ENCODE peak calls at places on chromosome 17, in six cellular contexts. D is endothelial cell; L is RWPE1; Q is left ventricle myocardium inferior; F is body of pancreas; J is CD4-positive, alpha-beta T cell. B is an unnamed sample.

GRCh38 chr17:55426851-55427586 is 5.4 kb upstream of the MMD start:
- DNase-seq in F (no peak), L (no peak), Q (no peak), J (no peak), D (no peak), B (peak)

GRCh38 chr17:36703860-36704266 is 102.5 kb downstream of the MRM1 start:
- DNase-seq in F (peak), J (peak), D (peak), Q (peak), L (peak), B (no peak)

GRCh38 chr17:14289162-14289561 is 11.7 kb upstream of the HS3ST3B1 start:
- DNase-seq in J (no peak), D (no peak), F (no peak), Q (no peak), L (no peak), B (no peak)

GRCh38 chr17:73952136-73952497 is 251.4 kb upstream of the RPL38 start:
- DNase-seq in Q (no peak), L (no peak), F (no peak), J (no peak), D (peak), B (no peak)

GRCh38 chr17:4087911-4088693 is 54.7 kb downstream of the ZZEF1 start:
- DNase-seq in J (no peak), D (no peak), L (no peak), F (no peak), Q (no peak), B (peak)

GRCh38 chr17:80113033-80113484 is 11.7 kb downstream of the GAA start:
- DNase-seq in J (no peak), Q (no peak), F (no peak), L (no peak), D (no peak), B (no peak)

GRCh38 chr17:21215935-21216334 is 2.0 kb upstream of the TMEM11 start:
- DNase-seq in Q (no peak), L (peak), J (no peak), D (no peak), F (no peak), B (no peak)

GRCh38 chr17:45963889-45964288 is 35.2 kb upstream of the STH start:
- DNase-seq in D (no peak), F (no peak), Q (no peak), L (no peak), J (no peak), B (no peak)

GRCh38 chr17:41544497-41544896 is 16.4 kb upstream of the KRT19 start:
- DNase-seq in F (no peak), J (no peak), L (no peak), D (no peak), Q (no peak), B (peak)

GRCh38 chr17:39641883-39642282 is 4.9 kb downstream of the STARD3 start:
- DNase-seq in J (no peak), Q (no peak), F (no peak), D (no peak), L (no peak), B (no peak)

GRCh38 chr17:5942687-5943086 is 127.5 kb upstream of the WSCD1 start:
- DNase-seq in F (no peak), Q (no peak), L (no peak), J (no peak), D (peak), B (no peak)

GRCh38 chr17:83009414-83010322 is 69.7 kb upstream of the METRNL start:
- DNase-seq in Q (no peak), D (no peak), L (no peak), F (no peak), J (no peak), B (no peak)

DNA sequence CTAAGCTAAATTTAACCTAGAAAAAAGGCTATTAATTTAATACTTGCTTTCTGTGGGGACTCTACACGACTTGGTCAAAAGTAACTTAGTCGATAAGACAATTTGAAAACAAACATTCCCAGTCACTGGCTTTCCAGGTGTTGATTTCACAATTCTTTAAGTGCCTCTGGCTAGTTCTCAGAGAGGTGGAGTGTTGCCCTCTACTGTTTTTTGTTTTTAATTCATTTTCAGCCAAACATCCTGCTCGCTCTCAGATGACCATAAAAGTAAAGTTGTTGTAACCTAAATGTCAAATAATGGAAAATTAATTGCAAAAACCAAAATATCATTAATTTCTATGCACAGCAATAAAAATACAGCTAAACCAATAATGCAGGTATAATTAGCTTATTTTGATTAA is 107.1 kb downstream of the MYO1D start:
- DNase-seq in D (no peak), F (no peak), L (peak), Q (no peak), J (no peak), B (no peak)
- TF ChIP-seq CTCF in D (no peak), F (no peak), L (peak), Q (no peak), J (no peak), B (no peak)

DNA sequence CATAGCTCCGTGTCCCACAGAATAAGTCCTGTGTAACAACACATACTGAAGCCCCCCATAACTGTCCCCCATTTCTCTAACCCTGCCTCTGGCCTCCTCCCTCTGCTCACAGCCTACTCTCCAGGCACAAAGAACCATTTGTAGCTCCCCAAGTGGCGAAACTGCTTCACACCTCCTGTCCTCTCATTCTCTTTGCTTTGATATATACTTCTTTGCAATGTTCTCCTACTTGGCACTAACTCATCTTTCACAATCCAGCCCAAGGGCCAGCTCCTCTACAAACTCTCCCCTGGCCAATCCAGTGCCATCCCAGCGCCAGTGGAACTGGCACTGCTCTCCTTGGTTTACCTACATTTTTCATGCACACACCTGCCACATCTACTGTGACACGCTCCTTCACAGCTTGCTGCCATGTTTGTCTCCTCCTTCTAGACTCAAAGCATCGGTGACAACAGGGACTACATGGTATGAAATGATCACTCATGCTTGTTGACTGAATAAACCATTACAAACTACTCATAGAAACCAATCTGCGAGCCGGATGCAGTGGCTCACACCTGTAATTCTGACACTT is 12.8 kb downstream of the CYTH1 start:
- DNase-seq in Q (no peak), L (no peak), F (no peak), J (no peak), D (no peak), B (no peak)
- TF ChIP-seq CTCF in Q (no peak), L (no peak), F (no peak), J (peak), D (no peak), B (no peak)

GRCh38 chr17:32494621-32495346 is 8.0 kb downstream of the CDK5R1 start:
- DNase-seq in F (no peak), L (no peak), J (no peak), D (no peak), Q (no peak), B (no peak)

GRCh38 chr17:32495347-32496253 is 8.8 kb downstream of the CDK5R1 start:
- DNase-seq in Q (no peak), L (no peak), J (no peak), F (no peak), D (no peak), B (no peak)

GRCh38 chr17:32498362-32498761 is 11.6 kb downstream of the CDK5R1 start:
- DNase-seq in F (no peak), Q (no peak), D (no peak), L (no peak), J (no peak), B (no peak)

GRCh38 chr17:32496348-32497078 is 9.7 kb downstream of the CDK5R1 start:
- DNase-seq in D (no peak), L (peak), Q (no peak), F (no peak), J (no peak), B (peak)

GRCh38 chr17:32497431-32498205 is 10.8 kb downstream of the CDK5R1 start:
- DNase-seq in D (no peak), Q (no peak), J (no peak), F (no peak), L (no peak), B (no peak)
- TF ChIP-seq CTCF in D (no peak), Q (peak), J (no peak), F (no peak), L (no peak), B (peak)

DNA sequence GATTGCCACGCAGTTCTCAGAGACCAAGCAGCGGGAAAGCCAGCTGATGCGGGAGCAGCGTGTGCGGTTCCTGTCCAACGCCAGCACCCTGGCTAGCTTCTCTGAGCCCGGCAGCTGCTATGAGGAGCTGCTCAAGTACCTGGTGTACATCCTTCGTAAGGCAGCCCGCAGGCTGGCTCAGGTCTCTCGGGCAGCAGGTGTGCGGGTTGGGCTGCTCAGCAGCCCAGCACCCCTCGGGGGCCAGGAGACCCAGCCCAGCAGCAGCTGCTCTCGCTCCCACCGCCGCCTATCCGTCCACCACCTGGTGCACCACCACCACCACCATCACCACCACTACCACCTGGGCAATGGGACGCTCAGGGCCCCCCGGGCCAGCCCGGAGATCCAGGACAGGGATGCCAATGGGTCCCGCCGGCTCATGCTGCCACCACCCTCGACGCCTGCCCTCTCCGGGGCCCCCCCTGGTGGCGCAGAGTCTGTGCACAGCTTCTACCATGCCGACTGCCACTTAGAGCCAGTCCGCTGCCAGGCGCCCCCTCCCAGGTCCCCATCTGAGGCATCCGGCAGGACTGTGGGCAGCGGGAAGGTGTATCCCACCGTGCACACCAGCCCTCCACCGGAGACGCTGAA is 15.2 kb downstream of the CACNA1G start:
- DNase-seq in F (no peak), Q (no peak), J (no peak), L (no peak), D (peak), B (no peak)
- TF ChIP-seq CTCF in F (no peak), Q (no peak), J (no peak), L (no peak), D (peak), B (no peak)

GRCh38 chr17:44400226-44400847 is 10.9 kb upstream of the ITGA2B start:
- DNase-seq in Q (no peak), F (no peak), D (no peak), L (peak), J (no peak), B (peak)
- TF ChIP-seq CTCF in Q (peak), F (no peak), D (peak), L (peak), J (no peak), B (peak)